ENCODE peak calls at places on chromosome 18, in four cellular contexts. O is IMR-90; T is neural progenitor cell; U is CD8-positive, alpha-beta T cell. I is an unnamed sample.

GRCh38 chr18:29248856-29249255 is 1071.9 kb upstream of the CDH2 start:
- DNase-seq in O (no peak), T (peak), U (no peak), I (no peak)

GRCh38 chr18:37276111-37276510 is 289.5 kb downstream of the CELF4 start:
- DNase-seq in O (no peak), T (no peak), U (no peak), I (no peak)

GRCh38 chr18:42287047-42287446 is 332.0 kb downstream of the PIK3C3 start:
- DNase-seq in O (no peak), T (no peak), U (no peak), I (no peak)

GRCh38 chr18:6881034-6881800 is 151.7 kb downstream of the ARHGAP28 start:
- DNase-seq in O (peak), T (peak), U (no peak), I (no peak)

GRCh38 chr18:36427369-36427768 is 129.9 kb downstream of the FHOD3 start:
- DNase-seq in O (no peak), T (no peak), U (no peak), I (no peak)

GRCh38 chr18:41036346-41036745 is 918.7 kb upstream of the PIK3C3 start:
- DNase-seq in O (no peak), T (no peak), U (no peak), I (no peak)

GRCh38 chr18:36066731-36067117 is 635 bp downstream of the RPRD1A start:
- DNase-seq in O (peak), T (no peak), U (no peak), I (no peak)

GRCh38 chr18:72672364-72673151 is 128.4 kb upstream of the CBLN2 start:
- DNase-seq in O (peak), T (peak), U (no peak), I (no peak)

GRCh38 chr18:79933765-79934164 is 17.7 kb downstream of the SLC66A2 start:
- DNase-seq in O (no peak), T (peak), U (peak), I (no peak)

GRCh38 chr18:50009772-50010171 is 185.2 kb downstream of the MYO5B start:
- DNase-seq in O (peak), T (peak), U (peak), I (peak)

GRCh38 chr18:35089382-35089781 is 48.2 kb downstream of the MAPRE2 start:
- DNase-seq in O (no peak), T (no peak), U (no peak), I (no peak)

GRCh38 chr18:78986018-78986481 is 6.4 kb downstream of the SALL3 start:
- DNase-seq in O (no peak), T (peak), U (no peak), I (no peak)

GRCh38 chr18:44709297-44710117 is 28.8 kb downstream of the SETBP1 start:
- DNase-seq in O (no peak), T (no peak), U (no peak), I (no peak)

GRCh38 chr18:3526421-3527354 is 76.7 kb downstream of the TGIF1 start:
- DNase-seq in O (peak), T (peak), U (no peak), I (no peak)

GRCh38 chr18:51541230-51541629 is 343.7 kb upstream of the MEX3C start:
- DNase-seq in O (no peak), T (no peak), U (no peak), I (no peak)

GRCh38 chr18:77106331-77106730 is 26.3 kb downstream of the MBP start:
- DNase-seq in O (no peak), T (no peak), U (peak), I (peak)

GRCh38 chr18:13159579-13159978 is 59.0 kb upstream of the LDLRAD4 start:
- DNase-seq in O (peak), T (peak), U (no peak), I (no peak)

GRCh38 chr18:60950634-60951033 is 382.6 kb upstream of the CDH20 start:
- DNase-seq in O (no peak), T (no peak), U (no peak), I (no peak)

GRCh38 chr18:49677762-49678398 is 116.0 kb downstream of the LIPG start:
- DNase-seq in O (no peak), T (no peak), U (no peak), I (no peak)

GRCh38 chr18:48806551-48807261 is 144.1 kb downstream of the SMAD7 start:
- DNase-seq in O (no peak), T (no peak), U (peak), I (no peak)

GRCh38 chr18:48727685-48728084 is 188.9 kb downstream of the CTIF start:
- DNase-seq in O (no peak), T (no peak), U (no peak), I (no peak)

GRCh38 chr18:621181-621580 is 24.4 kb downstream of the CLUL1 start:
- DNase-seq in O (peak), T (peak), U (no peak), I (no peak)

GRCh38 chr18:11859282-11859797 is 8.1 kb downstream of the CHMP1B start:
- DNase-seq in O (no peak), T (no peak), U (no peak), I (no peak)

GRCh38 chr18:59961086-59961485 is 61.3 kb downstream of the PMAIP1 start:
- DNase-seq in O (no peak), T (no peak), U (no peak), I (no peak)

GRCh38 chr18:74635202-74635969 is 37.7 kb downstream of the ZNF407 start:
- DNase-seq in O (no peak), T (no peak), U (no peak), I (no peak)

GRCh38 chr18:6487968-6488367 is 73.3 kb upstream of the L3MBTL4 start:
- DNase-seq in O (no peak), T (no peak), U (no peak), I (no peak)

GRCh38 chr18:36441872-36442271 is 144.4 kb downstream of the FHOD3 start:
- DNase-seq in O (peak), T (no peak), U (no peak), I (no peak)

GRCh38 chr18:47696870-47697269 is 233.6 kb downstream of the SMAD2 start:
- DNase-seq in O (no peak), T (no peak), U (no peak), I (no peak)

GRCh38 chr18:29191263-29191662 is 1014.3 kb upstream of the CDH2 start:
- DNase-seq in O (peak), T (peak), U (no peak), I (no peak)

GRCh38 chr18:11148655-11149440 is 521 bp downstream of the PIEZO2 start:
- DNase-seq in O (no peak), T (peak), U (no peak), I (no peak)

GRCh38 chr18:21656402-21656801 is 44.3 kb downstream of the SNRPD1 start:
- DNase-seq in O (peak), T (no peak), U (no peak), I (no peak)

GRCh38 chr18:13387856-13388548 is 169.4 kb downstream of the LDLRAD4 start:
- DNase-seq in O (peak), T (no peak), U (peak), I (no peak)

GRCh38 chr18:54240629-54241107 is 16.2 kb upstream of the MBD2 start:
- DNase-seq in O (no peak), T (no peak), U (no peak), I (no peak)

GRCh38 chr18:26227051-26227672 is 917 bp downstream of the TAF4B start:
- DNase-seq in O (no peak), T (peak), U (no peak), I (no peak)

GRCh38 chr18:27483266-27483665 is 298.2 kb upstream of the CHST9 start:
- DNase-seq in O (no peak), T (peak), U (no peak), I (no peak)

GRCh38 chr18:3848316-3848715 is 398.3 kb downstream of the TGIF1 start:
- DNase-seq in O (peak), T (no peak), U (no peak), I (no peak)

GRCh38 chr18:76957384-76958355 is 135.3 kb downstream of the ZNF236 start:
- DNase-seq in O (no peak), T (no peak), U (no peak), I (no peak)

GRCh38 chr18:41146301-41146700 is 808.7 kb upstream of the PIK3C3 start:
- DNase-seq in O (no peak), T (peak), U (no peak), I (no peak)